ENCODE peak calls at places on chromosomes 12 and 14, in five cellular contexts. K is A549, U is HepG2, A is suprapubic skin, G is sigmoid colon. W is an unnamed sample.

GRCh38 chr12:38541849-38542248 is 225.3 kb downstream of the ALG10B start:
- DNase-seq in K (no peak), U (no peak), A (no peak), G (no peak), W (no peak)

GRCh38 chr12:44317651-44318126 is 481.8 kb downstream of the TMEM117 start:
- DNase-seq in K (peak), U (peak), A (no peak), G (no peak), W (no peak)

GRCh38 chr12:58920102-58920955 is at the start of gene LRIG3:
- DNase-seq in K (peak), U (peak), A (peak), G (peak), W (peak)

GRCh38 chr12:112183591-112184021 is 58.2 kb downstream of the TRAFD1 start:
- DNase-seq in K (no peak), U (no peak), A (no peak), G (no peak), W (no peak)

GRCh38 chr14:101836131-101836530 is 74.6 kb downstream of the PPP2R5C start:
- DNase-seq in K (no peak), U (no peak), A (no peak), G (peak), W (no peak)

GRCh38 chr12:47383942-47384341 is 304.2 kb upstream of the AMIGO2 start:
- DNase-seq in K (peak), U (no peak), A (no peak), G (no peak), W (no peak)

GRCh38 chr12:105967038-105967776 is 171.5 kb downstream of the NUAK1 start:
- DNase-seq in K (no peak), U (no peak), A (no peak), G (no peak), W (no peak)

GRCh38 chr12:71973687-71974086 is 35.0 kb downstream of the TPH2 start:
- DNase-seq in K (no peak), U (no peak), A (no peak), G (no peak), W (no peak)

GRCh38 chr12:8827551-8828347 is 5.3 kb downstream of the A2ML1 start:
- DNase-seq in K (no peak), U (no peak), A (no peak), G (no peak), W (no peak)

GRCh38 chr14:100305446-100306255 is 593 bp downstream of the SLC25A29 start:
- DNase-seq in K (no peak), U (no peak), A (no peak), G (peak), W (peak)

GRCh38 chr12:6363330-6364036 is 11.9 kb downstream of the SCNN1A start:
- DNase-seq in K (peak), U (peak), A (peak), G (peak), W (peak)

GRCh38 chr12:126069549-126070165 is 1004.4 kb downstream of the AACS start:
- DNase-seq in K (peak), U (peak), A (no peak), G (no peak), W (peak)

GRCh38 chr14:103453791-103454190 is 68.6 kb downstream of the MARK3 start:
- DNase-seq in K (no peak), U (no peak), A (no peak), G (no peak), W (no peak)

GRCh38 chr14:28577187-28577586 is 189.4 kb upstream of the FOXG1 start:
- DNase-seq in K (no peak), U (no peak), A (no peak), G (no peak), W (no peak)

GRCh38 chr12:58369576-58369975 is 428.2 kb downstream of the ATP23 start:
- DNase-seq in K (no peak), U (no peak), A (no peak), G (no peak), W (no peak)

GRCh38 chr12:94805749-94806148 is 155.4 kb upstream of the TMCC3 start:
- DNase-seq in K (no peak), U (no peak), A (no peak), G (no peak), W (no peak)

GRCh38 chr12:100823988-100824387 is 29.4 kb downstream of the ANO4 start:
- DNase-seq in K (no peak), U (no peak), A (no peak), G (no peak), W (no peak)

GRCh38 chr14:22427771-22428228 is 161.2 kb downstream of the DAD1 start:
- DNase-seq in K (peak), U (peak), A (no peak), G (peak), W (no peak)

GRCh38 chr12:14853966-14854365 is 10.6 kb upstream of the ART4 start:
- DNase-seq in K (no peak), U (no peak), A (peak), G (no peak), W (no peak)

GRCh38 chr14:46074061-46074460 is 577.5 kb downstream of the RPL10L start:
- DNase-seq in K (no peak), U (no peak), A (no peak), G (no peak), W (no peak)

GRCh38 chr14:23067847-23068791 is 10.8 kb upstream of the CDH24 start:
- DNase-seq in K (no peak), U (no peak), A (no peak), G (no peak), W (no peak)

GRCh38 chr12:41205070-41205715 is 17.1 kb downstream of the PDZRN4 start:
- DNase-seq in K (no peak), U (no peak), A (no peak), G (no peak), W (no peak)

GRCh38 chr12:89348894-89349669 is 3.2 kb downstream of the DUSP6 start:
- DNase-seq in K (no peak), U (no peak), A (no peak), G (no peak), W (no peak)

GRCh38 chr14:71380271-71380670 is 473.0 kb downstream of the PCNX1 start:
- DNase-seq in K (no peak), U (no peak), A (no peak), G (no peak), W (no peak)

GRCh38 chr14:99164712-99165111 is 107.3 kb downstream of the BCL11B start:
- DNase-seq in K (no peak), U (no peak), A (no peak), G (no peak), W (peak)

GRCh38 chr14:89507926-89508460 is 91.0 kb upstream of the FOXN3 start:
- DNase-seq in K (no peak), U (no peak), A (no peak), G (no peak), W (no peak)

GRCh38 chr12:132765366-132765765 is 3.7 kb upstream of the ANKLE2 start:
- DNase-seq in K (no peak), U (no peak), A (no peak), G (no peak), W (no peak)

GRCh38 chr12:79174656-79175055 is 310.1 kb downstream of the SYT1 start:
- DNase-seq in K (peak), U (peak), A (no peak), G (no peak), W (no peak)

GRCh38 chr12:91778091-91778819 is 367.4 kb downstream of the BTG1 start:
- DNase-seq in K (peak), U (no peak), A (no peak), G (no peak), W (no peak)

GRCh38 chr14:20332386-20332945 is 613 bp downstream of the CCNB1IP1 start:
- DNase-seq in K (no peak), U (peak), A (no peak), G (no peak), W (no peak)

GRCh38 chr14:58955294-58955821 is 233.1 kb upstream of the DAAM1 start:
- DNase-seq in K (no peak), U (no peak), A (no peak), G (no peak), W (no peak)

GRCh38 chr14:70152704-70153103 is 36.0 kb downstream of the SLC8A3 start:
- DNase-seq in K (no peak), U (no peak), A (no peak), G (no peak), W (no peak)

GRCh38 chr14:54901380-54902142 is 1.1 kb downstream of the GCH1 start:
- DNase-seq in K (peak), U (no peak), A (no peak), G (peak), W (no peak)

GRCh38 chr14:63891148-63891964 is 38.6 kb downstream of the SYNE2 start:
- DNase-seq in K (no peak), U (no peak), A (no peak), G (no peak), W (no peak)

GRCh38 chr12:57250956-57251355 is at the start of gene STAC3:
- DNase-seq in K (no peak), U (no peak), A (no peak), G (no peak), W (no peak)

GRCh38 chr12:98559666-98560065 is 33.8 kb upstream of the SLC25A3 start:
- DNase-seq in K (no peak), U (peak), A (no peak), G (no peak), W (no peak)

GRCh38 chr12:117896009-117896408 is 72.8 kb downstream of the KSR2 start:
- DNase-seq in K (no peak), U (no peak), A (no peak), G (no peak), W (no peak)

GRCh38 chr12:103273645-103274044 is 222.1 kb downstream of the C12orf42 start:
- DNase-seq in K (no peak), U (no peak), A (no peak), G (no peak), W (no peak)

DNA sequence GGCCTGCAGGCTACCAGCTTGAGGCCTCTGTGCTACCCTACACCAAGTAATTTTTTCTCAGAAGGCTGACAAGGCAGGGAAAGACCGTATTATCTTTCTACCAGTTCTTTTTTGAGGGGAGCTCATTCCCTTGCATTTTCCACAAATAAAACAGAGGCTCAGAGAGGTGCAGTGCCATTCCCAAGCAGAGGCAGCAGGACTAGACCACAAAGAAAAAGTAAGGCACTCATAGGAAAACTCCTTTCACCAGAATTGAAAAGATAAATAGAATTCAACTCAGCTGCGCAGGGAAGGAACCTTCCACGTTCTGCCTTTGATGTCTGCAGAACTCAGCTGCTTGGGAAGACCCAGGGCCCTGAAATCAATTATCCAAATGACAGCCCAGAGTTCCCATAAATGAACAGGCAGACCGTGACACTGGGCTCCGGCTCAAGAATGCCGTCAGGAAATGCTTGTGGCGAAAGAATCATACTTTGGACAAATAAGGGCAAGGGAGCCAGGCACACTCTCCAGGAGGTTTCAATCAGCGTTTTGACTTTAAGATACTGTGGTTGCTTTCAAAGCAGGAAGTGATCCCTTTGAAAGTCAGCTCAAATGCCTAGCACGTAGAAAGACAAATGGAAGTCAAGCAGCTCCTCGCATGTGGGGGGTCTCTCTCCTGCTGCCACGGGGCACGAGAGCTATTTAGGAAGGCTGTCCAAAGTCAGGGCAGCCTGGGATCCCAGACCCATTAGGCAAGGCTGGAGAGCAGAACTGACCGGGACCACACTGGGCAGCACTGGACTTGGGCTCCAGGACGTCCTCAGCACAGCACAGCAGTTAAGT is 14.0 kb downstream of the KCTD10 start:
- DNase-seq in K (peak), U (peak), A (peak), G (peak), W (peak)
- TF ChIP-seq EP300 in K (no peak), U (no peak), A (peak), G (peak), W (peak)

GRCh38 chr14:75301666-75302325 is 23.2 kb downstream of the FOS start:
- DNase-seq in K (peak), U (no peak), A (peak), G (peak), W (no peak)
- TF ChIP-seq EP300 in K (no peak), U (no peak), A (no peak), G (peak), W (no peak)

DNA sequence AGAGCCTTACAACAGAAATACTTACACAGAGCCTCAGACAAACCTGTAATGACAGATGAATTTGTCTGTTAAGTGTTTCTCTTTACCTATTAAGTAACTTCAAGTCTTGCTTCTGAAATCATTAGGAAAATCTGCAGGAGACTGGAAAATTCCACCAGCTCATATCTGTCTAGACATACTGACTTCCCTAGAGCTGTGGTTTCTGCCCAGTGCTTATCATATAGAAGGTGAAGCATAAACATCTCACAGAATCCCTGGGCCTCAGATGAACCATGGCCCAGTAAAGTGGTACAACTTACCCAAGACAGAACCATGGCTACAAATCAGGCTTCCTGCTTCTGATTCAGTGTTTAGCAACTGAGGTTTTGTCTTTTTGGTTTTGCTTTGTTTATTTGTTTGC is 91.6 kb downstream of the EGLN3 start:
- DNase-seq in K (no peak), U (no peak), A (no peak), G (no peak), W (no peak)
- TF ChIP-seq EP300 in K (no peak), U (no peak), A (no peak), G (no peak), W (no peak)

DNA sequence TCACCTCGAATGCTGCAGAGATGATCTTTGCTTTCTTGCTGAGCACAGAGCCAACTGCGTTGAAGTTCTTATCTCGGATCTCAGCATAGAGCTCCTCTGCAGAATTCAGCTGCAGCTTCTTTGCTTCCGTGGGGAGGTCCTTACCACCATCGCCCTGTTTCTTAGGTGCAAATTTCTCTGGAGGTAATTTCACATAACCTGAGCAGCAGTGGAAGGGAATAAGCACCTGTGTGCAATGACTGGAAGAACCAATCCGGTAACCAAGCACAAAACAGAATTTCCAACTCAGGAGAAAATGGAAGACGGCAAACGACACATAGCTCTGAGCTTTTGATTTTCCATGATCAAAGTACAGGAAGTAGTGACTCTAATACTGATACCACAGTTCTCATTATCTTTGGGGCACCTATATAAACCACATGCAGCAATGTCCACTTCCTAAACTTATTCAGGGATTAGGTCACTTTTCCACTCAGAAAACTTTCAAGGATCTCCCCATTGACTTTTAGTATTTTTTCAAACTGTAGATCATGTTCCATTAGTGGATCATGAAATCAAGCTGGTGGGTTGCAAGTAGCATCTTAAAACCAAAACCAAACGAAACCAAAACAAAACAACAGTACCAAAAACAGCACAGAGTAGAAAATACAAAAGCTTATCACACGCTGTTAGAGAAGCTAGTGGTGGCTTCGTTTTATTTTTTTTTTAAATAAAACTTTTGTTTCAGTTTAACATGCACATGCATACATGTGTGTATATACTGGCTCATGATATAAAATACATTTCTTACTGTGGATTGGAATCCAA is 18.9 kb upstream of the DIABLO start:
- DNase-seq in K (no peak), U (no peak), A (no peak), G (no peak), W (no peak)
- TF ChIP-seq EP300 in K (no peak), U (no peak), A (no peak), G (no peak), W (no peak)

DNA sequence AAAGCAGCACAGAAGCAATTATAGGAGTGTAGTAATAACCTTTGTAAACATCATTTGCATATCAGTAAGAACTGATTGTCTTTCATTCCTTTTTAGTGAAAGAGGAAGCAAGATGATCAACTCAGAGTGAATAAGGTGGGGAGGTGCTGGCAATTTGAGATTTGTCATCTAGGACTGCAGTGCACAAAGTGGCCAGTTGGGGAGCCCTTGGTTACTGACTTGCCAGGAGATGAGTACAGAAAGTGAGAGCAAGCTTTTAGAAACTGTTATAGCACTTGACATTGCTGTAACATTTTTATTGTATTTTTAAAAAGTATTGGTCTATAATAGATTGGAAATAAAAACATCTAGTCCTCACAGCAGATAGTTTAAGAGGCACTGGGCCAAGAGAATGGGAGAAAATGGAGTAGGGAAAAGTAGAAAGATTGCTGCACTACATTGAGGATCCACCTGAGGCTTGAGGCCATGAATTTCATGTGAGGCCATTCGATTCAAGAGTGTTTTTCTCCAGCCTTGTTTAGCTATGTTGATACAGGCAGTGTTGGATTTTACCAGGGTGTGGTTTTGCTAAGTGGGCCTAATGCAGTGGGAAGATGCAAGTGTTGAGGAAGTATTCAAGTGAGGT is 98.2 kb downstream of the SNAPC1 start:
- DNase-seq in K (peak), U (peak), A (no peak), G (no peak), W (peak)
- TF ChIP-seq EP300 in K (no peak), U (no peak), A (no peak), G (no peak), W (no peak)

GRCh38 chr14:51674294-51675002 is 22.7 kb downstream of the FRMD6 start:
- DNase-seq in K (no peak), U (no peak), A (no peak), G (no peak), W (no peak)
- TF ChIP-seq EP300 in K (no peak), U (no peak), A (no peak), G (no peak), W (no peak)

GRCh38 chr12:92971869-92972524 is 42.9 kb upstream of the EEA1 start:
- DNase-seq in K (no peak), U (no peak), A (no peak), G (no peak), W (no peak)
- TF ChIP-seq EP300 in K (no peak), U (no peak), A (no peak), G (no peak), W (no peak)

GRCh38 chr12:119178544-119179334 is at the start of gene HSPB8:
- DNase-seq in K (peak), U (peak), A (peak), G (peak), W (peak)
- TF ChIP-seq EP300 in K (no peak), U (no peak), A (no peak), G (peak), W (no peak)

W was measured in stomach.